ENCODE peak calls at places on chromosomes 1 and 21, in ten cellular contexts. One of them, this sample, is unnamed.

GRCh38 chr1:201348211-201348566 is 29.3 kb downstream of the TNNT2 start:
- DNase-seq in amniotic stem cell: no peak
- DNase-seq in K562: peak; percentile 72
- DNase-seq in body of pancreas: peak; percentile 39
- DNase-seq in stimulated activated CD4-positive, alpha-beta T cell treated with anti-CD3 and anti-CD28 coated beads, TNF-alpha, amount 100 ng/mL, for 48 hours: no peak
- DNase-seq in T-helper 2 cell: no peak
- DNase-seq in NCI-H1092: peak; percentile 39
- DNase-seq in GM06990: no peak
- DNase-seq in activated naive CD4-positive, alpha-beta T cell treated with Interleukin-2 at 50 U/mL for 16 hours: no peak
- DNase-seq in anterior cingulate cortex: no peak
- DNase-seq in this sample: peak; percentile 84

GRCh38 chr1:151887028-151887427 is 22.3 kb downstream of the THEM4 start:
- DNase-seq in amniotic stem cell: no peak
- DNase-seq in K562: no peak
- DNase-seq in body of pancreas: no peak
- DNase-seq in stimulated activated CD4-positive, alpha-beta T cell treated with anti-CD3 and anti-CD28 coated beads, TNF-alpha, amount 100 ng/mL, for 48 hours: no peak
- DNase-seq in T-helper 2 cell: no peak
- DNase-seq in NCI-H1092: no peak
- DNase-seq in GM06990: no peak
- DNase-seq in activated naive CD4-positive, alpha-beta T cell treated with Interleukin-2 at 50 U/mL for 16 hours: no peak
- DNase-seq in anterior cingulate cortex: no peak
- DNase-seq in this sample: peak; percentile 54

GRCh38 chr1:200780545-200781444 is 42.1 kb downstream of the CAMSAP2 start:
- DNase-seq in amniotic stem cell: peak; percentile 17
- DNase-seq in K562: no peak
- DNase-seq in body of pancreas: no peak
- DNase-seq in stimulated activated CD4-positive, alpha-beta T cell treated with anti-CD3 and anti-CD28 coated beads, TNF-alpha, amount 100 ng/mL, for 48 hours: no peak
- DNase-seq in T-helper 2 cell: no peak
- DNase-seq in NCI-H1092: no peak
- DNase-seq in GM06990: peak; percentile 3
- DNase-seq in activated naive CD4-positive, alpha-beta T cell treated with Interleukin-2 at 50 U/mL for 16 hours: no peak
- DNase-seq in anterior cingulate cortex: no peak
- DNase-seq in this sample: no peak

GRCh38 chr1:208604295-208604694 is 360.1 kb upstream of the PLXNA2 start:
- DNase-seq in amniotic stem cell: no peak
- DNase-seq in K562: no peak
- DNase-seq in body of pancreas: no peak
- DNase-seq in stimulated activated CD4-positive, alpha-beta T cell treated with anti-CD3 and anti-CD28 coated beads, TNF-alpha, amount 100 ng/mL, for 48 hours: no peak
- DNase-seq in T-helper 2 cell: no peak
- DNase-seq in NCI-H1092: no peak
- DNase-seq in GM06990: peak; percentile 77
- DNase-seq in activated naive CD4-positive, alpha-beta T cell treated with Interleukin-2 at 50 U/mL for 16 hours: no peak
- DNase-seq in anterior cingulate cortex: no peak
- DNase-seq in this sample: peak; percentile 22

GRCh38 chr1:28449904-28450303 is 55.9 kb upstream of the RCC1 start:
- DNase-seq in amniotic stem cell: peak; percentile 17
- DNase-seq in K562: peak; percentile 88
- DNase-seq in body of pancreas: no peak
- DNase-seq in stimulated activated CD4-positive, alpha-beta T cell treated with anti-CD3 and anti-CD28 coated beads, TNF-alpha, amount 100 ng/mL, for 48 hours: no peak
- DNase-seq in T-helper 2 cell: no peak
- DNase-seq in NCI-H1092: no peak
- DNase-seq in GM06990: peak; percentile 28
- DNase-seq in activated naive CD4-positive, alpha-beta T cell treated with Interleukin-2 at 50 U/mL for 16 hours: peak; percentile 31
- DNase-seq in anterior cingulate cortex: no peak
- DNase-seq in this sample: no peak

GRCh38 chr1:3956527-3957170 is 56.6 kb upstream of the C1orf174 start:
- DNase-seq in amniotic stem cell: no peak
- DNase-seq in K562: no peak
- DNase-seq in body of pancreas: no peak
- DNase-seq in stimulated activated CD4-positive, alpha-beta T cell treated with anti-CD3 and anti-CD28 coated beads, TNF-alpha, amount 100 ng/mL, for 48 hours: no peak
- DNase-seq in T-helper 2 cell: no peak
- DNase-seq in NCI-H1092: no peak
- DNase-seq in GM06990: no peak
- DNase-seq in activated naive CD4-positive, alpha-beta T cell treated with Interleukin-2 at 50 U/mL for 16 hours: no peak
- DNase-seq in anterior cingulate cortex: no peak
- DNase-seq in this sample: no peak

GRCh38 chr1:154386643-154387352 is 18.3 kb upstream of the IL6R start:
- DNase-seq in amniotic stem cell: no peak
- DNase-seq in K562: peak; percentile 90
- DNase-seq in body of pancreas: no peak
- DNase-seq in stimulated activated CD4-positive, alpha-beta T cell treated with anti-CD3 and anti-CD28 coated beads, TNF-alpha, amount 100 ng/mL, for 48 hours: peak; percentile 70
- DNase-seq in T-helper 2 cell: peak; percentile 65
- DNase-seq in NCI-H1092: no peak
- DNase-seq in GM06990: peak; percentile 74
- DNase-seq in activated naive CD4-positive, alpha-beta T cell treated with Interleukin-2 at 50 U/mL for 16 hours: peak; percentile 86
- DNase-seq in anterior cingulate cortex: no peak
- DNase-seq in this sample: no peak

GRCh38 chr1:154181944-154182341 is 10.0 kb downstream of the TPM3 start:
- DNase-seq in amniotic stem cell: no peak
- DNase-seq in K562: no peak
- DNase-seq in body of pancreas: no peak
- DNase-seq in stimulated activated CD4-positive, alpha-beta T cell treated with anti-CD3 and anti-CD28 coated beads, TNF-alpha, amount 100 ng/mL, for 48 hours: no peak
- DNase-seq in T-helper 2 cell: no peak
- DNase-seq in NCI-H1092: no peak
- DNase-seq in GM06990: no peak
- DNase-seq in activated naive CD4-positive, alpha-beta T cell treated with Interleukin-2 at 50 U/mL for 16 hours: no peak
- DNase-seq in anterior cingulate cortex: no peak
- DNase-seq in this sample: no peak

GRCh38 chr1:161071886-161072371 is 2.2 kb upstream of the ARHGAP30 start:
- DNase-seq in amniotic stem cell: no peak
- DNase-seq in K562: peak; percentile 80
- DNase-seq in body of pancreas: peak; percentile 82
- DNase-seq in stimulated activated CD4-positive, alpha-beta T cell treated with anti-CD3 and anti-CD28 coated beads, TNF-alpha, amount 100 ng/mL, for 48 hours: peak; percentile 34
- DNase-seq in T-helper 2 cell: peak; percentile 27
- DNase-seq in NCI-H1092: peak; percentile 4
- DNase-seq in GM06990: peak; percentile 36
- DNase-seq in activated naive CD4-positive, alpha-beta T cell treated with Interleukin-2 at 50 U/mL for 16 hours: peak; percentile 46
- DNase-seq in anterior cingulate cortex: no peak
- DNase-seq in this sample: peak; percentile 40

GRCh38 chr1:179867493-179868330 is 9.9 kb downstream of the TOR1AIP2 start:
- DNase-seq in amniotic stem cell: peak; percentile 8
- DNase-seq in K562: peak; percentile 71
- DNase-seq in body of pancreas: peak; percentile 64
- DNase-seq in stimulated activated CD4-positive, alpha-beta T cell treated with anti-CD3 and anti-CD28 coated beads, TNF-alpha, amount 100 ng/mL, for 48 hours: no peak
- DNase-seq in T-helper 2 cell: peak; percentile 27
- DNase-seq in NCI-H1092: peak; percentile 44
- DNase-seq in GM06990: no peak
- DNase-seq in activated naive CD4-positive, alpha-beta T cell treated with Interleukin-2 at 50 U/mL for 16 hours: peak; percentile 49
- DNase-seq in anterior cingulate cortex: no peak
- DNase-seq in this sample: peak; percentile 51

GRCh38 chr1:156488566-156489165 is 11.9 kb downstream of the MEF2D start:
- DNase-seq in amniotic stem cell: no peak
- DNase-seq in K562: no peak
- DNase-seq in body of pancreas: no peak
- DNase-seq in stimulated activated CD4-positive, alpha-beta T cell treated with anti-CD3 and anti-CD28 coated beads, TNF-alpha, amount 100 ng/mL, for 48 hours: no peak
- DNase-seq in T-helper 2 cell: peak; percentile 59
- DNase-seq in NCI-H1092: no peak
- DNase-seq in GM06990: peak; percentile 77
- DNase-seq in activated naive CD4-positive, alpha-beta T cell treated with Interleukin-2 at 50 U/mL for 16 hours: peak; percentile 37
- DNase-seq in anterior cingulate cortex: no peak
- DNase-seq in this sample: no peak

GRCh38 chr1:86388777-86389176 is 7.3 kb downstream of the ODF2L start:
- DNase-seq in amniotic stem cell: no peak
- DNase-seq in K562: no peak
- DNase-seq in body of pancreas: no peak
- DNase-seq in stimulated activated CD4-positive, alpha-beta T cell treated with anti-CD3 and anti-CD28 coated beads, TNF-alpha, amount 100 ng/mL, for 48 hours: no peak
- DNase-seq in T-helper 2 cell: no peak
- DNase-seq in NCI-H1092: no peak
- DNase-seq in GM06990: no peak
- DNase-seq in activated naive CD4-positive, alpha-beta T cell treated with Interleukin-2 at 50 U/mL for 16 hours: no peak
- DNase-seq in anterior cingulate cortex: no peak
- DNase-seq in this sample: no peak

GRCh38 chr1:202164271-202165037 is 4.1 kb upstream of the PTPN7 start:
- DNase-seq in amniotic stem cell: no peak
- DNase-seq in K562: peak; percentile 88
- DNase-seq in body of pancreas: no peak
- DNase-seq in stimulated activated CD4-positive, alpha-beta T cell treated with anti-CD3 and anti-CD28 coated beads, TNF-alpha, amount 100 ng/mL, for 48 hours: no peak
- DNase-seq in T-helper 2 cell: peak; percentile 88
- DNase-seq in NCI-H1092: no peak
- DNase-seq in GM06990: peak; percentile 64
- DNase-seq in activated naive CD4-positive, alpha-beta T cell treated with Interleukin-2 at 50 U/mL for 16 hours: peak; percentile 72
- DNase-seq in anterior cingulate cortex: no peak
- DNase-seq in this sample: peak; percentile 20

GRCh38 chr1:209076688-209077087 is 506.8 kb upstream of the CAMK1G start:
- DNase-seq in amniotic stem cell: no peak
- DNase-seq in K562: no peak
- DNase-seq in body of pancreas: no peak
- DNase-seq in stimulated activated CD4-positive, alpha-beta T cell treated with anti-CD3 and anti-CD28 coated beads, TNF-alpha, amount 100 ng/mL, for 48 hours: no peak
- DNase-seq in T-helper 2 cell: no peak
- DNase-seq in NCI-H1092: peak; percentile 12
- DNase-seq in GM06990: peak; percentile 20
- DNase-seq in activated naive CD4-positive, alpha-beta T cell treated with Interleukin-2 at 50 U/mL for 16 hours: no peak
- DNase-seq in anterior cingulate cortex: no peak
- DNase-seq in this sample: peak; percentile 16

GRCh38 chr21:17730782-17731181 is 88.4 kb downstream of the C21orf91 start:
- DNase-seq in amniotic stem cell: no peak
- DNase-seq in K562: no peak
- DNase-seq in body of pancreas: no peak
- DNase-seq in stimulated activated CD4-positive, alpha-beta T cell treated with anti-CD3 and anti-CD28 coated beads, TNF-alpha, amount 100 ng/mL, for 48 hours: no peak
- DNase-seq in T-helper 2 cell: no peak
- DNase-seq in NCI-H1092: no peak
- DNase-seq in GM06990: no peak
- DNase-seq in activated naive CD4-positive, alpha-beta T cell treated with Interleukin-2 at 50 U/mL for 16 hours: no peak
- DNase-seq in anterior cingulate cortex: no peak
- DNase-seq in this sample: peak; percentile 40

GRCh38 chr1:56137090-56137489 is 442.3 kb downstream of the PLPP3 start:
- DNase-seq in amniotic stem cell: peak; percentile 52
- DNase-seq in K562: no peak
- DNase-seq in body of pancreas: no peak
- DNase-seq in stimulated activated CD4-positive, alpha-beta T cell treated with anti-CD3 and anti-CD28 coated beads, TNF-alpha, amount 100 ng/mL, for 48 hours: no peak
- DNase-seq in T-helper 2 cell: no peak
- DNase-seq in NCI-H1092: no peak
- DNase-seq in GM06990: no peak
- DNase-seq in activated naive CD4-positive, alpha-beta T cell treated with Interleukin-2 at 50 U/mL for 16 hours: no peak
- DNase-seq in anterior cingulate cortex: no peak
- DNase-seq in this sample: no peak

GRCh38 chr1:6260961-6261614 is at the start of gene GPR153:
- DNase-seq in amniotic stem cell: no peak
- DNase-seq in K562: peak; percentile 82
- DNase-seq in body of pancreas: peak; percentile 27
- DNase-seq in stimulated activated CD4-positive, alpha-beta T cell treated with anti-CD3 and anti-CD28 coated beads, TNF-alpha, amount 100 ng/mL, for 48 hours: no peak
- DNase-seq in T-helper 2 cell: peak; percentile 19
- DNase-seq in NCI-H1092: no peak
- DNase-seq in GM06990: peak; percentile 57
- DNase-seq in activated naive CD4-positive, alpha-beta T cell treated with Interleukin-2 at 50 U/mL for 16 hours: peak; percentile 65
- DNase-seq in anterior cingulate cortex: no peak
- DNase-seq in this sample: peak; percentile 80

GRCh38 chr1:210700511-210700910 is 371.8 kb downstream of the HHAT start:
- DNase-seq in amniotic stem cell: no peak
- DNase-seq in K562: no peak
- DNase-seq in body of pancreas: no peak
- DNase-seq in stimulated activated CD4-positive, alpha-beta T cell treated with anti-CD3 and anti-CD28 coated beads, TNF-alpha, amount 100 ng/mL, for 48 hours: no peak
- DNase-seq in T-helper 2 cell: no peak
- DNase-seq in NCI-H1092: no peak
- DNase-seq in GM06990: no peak
- DNase-seq in activated naive CD4-positive, alpha-beta T cell treated with Interleukin-2 at 50 U/mL for 16 hours: no peak
- DNase-seq in anterior cingulate cortex: no peak
- DNase-seq in this sample: no peak

GRCh38 chr1:42221952-42222606 is 57.5 kb upstream of the GUCA2A start:
- DNase-seq in amniotic stem cell: no peak
- DNase-seq in K562: peak; percentile 18
- DNase-seq in body of pancreas: no peak
- DNase-seq in stimulated activated CD4-positive, alpha-beta T cell treated with anti-CD3 and anti-CD28 coated beads, TNF-alpha, amount 100 ng/mL, for 48 hours: no peak
- DNase-seq in T-helper 2 cell: no peak
- DNase-seq in NCI-H1092: no peak
- DNase-seq in GM06990: no peak
- DNase-seq in activated naive CD4-positive, alpha-beta T cell treated with Interleukin-2 at 50 U/mL for 16 hours: no peak
- DNase-seq in anterior cingulate cortex: no peak
- DNase-seq in this sample: no peak

This sample was measured in myocyte.